ENCODE peak calls at places on chromosomes 5 and 9, in eight cellular contexts. R is cardiac fibroblast, M is astrocyte of the cerebellum, C is psoas muscle, W is right lobe of liver, Q is colonic mucosa, N is lung, K is upper lobe of left lung. L is an unnamed sample.

GRCh38 chr5:63127054-63127453 is 548.4 kb downstream of the LRRC70 start:
- DNase-seq in W (no peak), K (no peak), M (peak), N (no peak), C (no peak), Q (no peak), R (peak), L (no peak)

GRCh38 chr5:90347462-90347861 is 62.1 kb downstream of the CETN3 start:
- DNase-seq in N (no peak), C (no peak), Q (no peak), M (no peak), R (no peak), W (no peak), K (no peak), L (no peak)

GRCh38 chr5:95631991-95632675 is 12.2 kb downstream of the GPR150 start:
- DNase-seq in Q (no peak), K (no peak), R (peak), N (peak), C (no peak), W (no peak), M (no peak), L (no peak)

GRCh38 chr5:171261361-171261760 is 47.7 kb upstream of the TLX3 start:
- DNase-seq in C (no peak), K (no peak), R (no peak), N (no peak), Q (no peak), W (no peak), M (no peak), L (no peak)

GRCh38 chr9:96566401-96567202 is 53.0 kb downstream of the CDC14B start:
- DNase-seq in W (peak), R (peak), M (no peak), N (peak), C (peak), K (peak), Q (peak), L (no peak)

GRCh38 chr5:68747077-68747420 is 346.8 kb upstream of the SLC30A5 start:
- DNase-seq in Q (no peak), K (no peak), W (no peak), M (no peak), R (no peak), N (no peak), C (no peak), L (no peak)

GRCh38 chr9:126621056-126621918 is 7.6 kb downstream of the LMX1B start:
- DNase-seq in K (no peak), C (no peak), W (no peak), M (no peak), Q (no peak), N (no peak), R (no peak), L (no peak)

GRCh38 chr9:81724242-81724889 is 35.0 kb upstream of the TLE1 start:
- DNase-seq in Q (no peak), K (no peak), W (no peak), N (no peak), M (peak), C (no peak), R (peak), L (no peak)

GRCh38 chr9:136358016-136358415 is 5.5 kb downstream of the DNLZ start:
- DNase-seq in Q (no peak), R (no peak), W (no peak), C (no peak), K (no peak), M (no peak), N (no peak), L (no peak)

GRCh38 chr5:35131723-35132122 is 84.0 kb upstream of the AGXT2 start:
- DNase-seq in W (no peak), M (no peak), C (no peak), R (peak), K (no peak), Q (no peak), N (no peak), L (no peak)

GRCh38 chr5:112995764-112996618 is 19.4 kb downstream of the DCP2 start:
- DNase-seq in C (peak), R (peak), N (peak), K (no peak), Q (peak), M (peak), W (peak), L (peak)

GRCh38 chr5:151070449-151070848 is 10.4 kb downstream of the TNIP1 start:
- DNase-seq in K (no peak), Q (no peak), M (no peak), W (no peak), R (no peak), N (no peak), C (no peak), L (no peak)

GRCh38 chr5:32531885-32532520 is 53.4 kb upstream of the SUB1 start:
- DNase-seq in M (no peak), R (peak), W (no peak), Q (no peak), C (no peak), K (no peak), N (no peak), L (no peak)

GRCh38 chr5:150214289-150214688 is 24.4 kb downstream of the SLC6A7 start:
- DNase-seq in N (no peak), R (peak), K (no peak), Q (no peak), C (peak), W (no peak), M (no peak), L (no peak)

GRCh38 chr5:90530736-90531487 is 1.5 kb upstream of the LYSMD3 start:
- DNase-seq in Q (no peak), N (no peak), K (no peak), W (no peak), C (no peak), M (no peak), R (peak), L (no peak)

GRCh38 chr5:150992705-150993104 is 27.7 kb upstream of the GPX3 start:
- DNase-seq in M (no peak), R (no peak), Q (no peak), W (no peak), C (no peak), N (no peak), K (no peak), L (no peak)

GRCh38 chr9:129414377-129415021 is 206.4 kb downstream of the C9orf50 start:
- DNase-seq in W (peak), C (peak), M (no peak), N (no peak), Q (peak), R (peak), K (peak), L (no peak)

GRCh38 chr9:129415031-129415953 is 205.6 kb downstream of the C9orf50 start:
- DNase-seq in N (no peak), W (no peak), C (no peak), Q (peak), K (no peak), R (no peak), M (no peak), L (no peak)

GRCh38 chr9:129413537-129414376 is 207.1 kb downstream of the C9orf50 start:
- DNase-seq in K (peak), R (peak), M (peak), N (peak), Q (peak), W (peak), C (peak), L (peak)

GRCh38 chr9:129411501-129412175 is 209.3 kb downstream of the C9orf50 start:
- DNase-seq in C (peak), R (no peak), Q (no peak), K (no peak), N (no peak), W (peak), M (no peak), L (no peak)

GRCh38 chr9:129412814-129413536 is 207.9 kb downstream of the C9orf50 start:
- DNase-seq in W (peak), C (peak), N (peak), M (peak), Q (peak), K (peak), R (peak), L (no peak)
- H3K4me3 ChIP-seq in W (peak), C (peak), N (no peak), M (peak), Q (peak), K (peak), R (peak), L (peak)

GRCh38 chr5:176590035-176590729 is 19.8 kb downstream of the GPRIN1 start:
- DNase-seq in N (no peak), M (no peak), R (no peak), K (no peak), W (no peak), Q (no peak), C (no peak), L (no peak)
- TF ChIP-seq CTCF in N (no peak), M (no peak), R (no peak), K (no peak), W (no peak), Q (no peak), C (no peak), L (no peak)

DNA sequence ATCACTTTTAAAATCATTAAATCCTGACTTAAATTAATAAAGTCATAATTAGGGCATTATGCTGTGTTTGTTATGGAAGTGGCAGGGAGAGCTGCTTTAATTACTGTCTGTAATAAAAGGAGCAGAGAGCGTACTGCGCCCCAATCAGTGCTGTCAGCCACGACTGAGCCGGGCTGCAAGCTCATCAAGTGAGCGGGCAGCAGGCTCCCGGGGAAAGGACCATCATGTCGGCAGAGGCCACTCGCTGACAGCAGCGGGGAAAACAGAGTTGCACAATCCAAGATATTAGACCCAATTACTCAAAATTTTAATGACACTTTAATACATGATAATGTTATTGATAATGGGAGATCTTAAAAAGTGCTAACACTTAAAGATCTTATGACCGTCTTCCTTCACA is 181.6 kb downstream of the AP3B1 start:
- DNase-seq in M (no peak), R (no peak), W (no peak), C (no peak), Q (no peak), K (peak), N (no peak), L (no peak)
- H3K4me3 ChIP-seq in M (no peak), R (no peak), W (no peak), C (no peak), Q (no peak), K (no peak), N (no peak), L (no peak)

DNA sequence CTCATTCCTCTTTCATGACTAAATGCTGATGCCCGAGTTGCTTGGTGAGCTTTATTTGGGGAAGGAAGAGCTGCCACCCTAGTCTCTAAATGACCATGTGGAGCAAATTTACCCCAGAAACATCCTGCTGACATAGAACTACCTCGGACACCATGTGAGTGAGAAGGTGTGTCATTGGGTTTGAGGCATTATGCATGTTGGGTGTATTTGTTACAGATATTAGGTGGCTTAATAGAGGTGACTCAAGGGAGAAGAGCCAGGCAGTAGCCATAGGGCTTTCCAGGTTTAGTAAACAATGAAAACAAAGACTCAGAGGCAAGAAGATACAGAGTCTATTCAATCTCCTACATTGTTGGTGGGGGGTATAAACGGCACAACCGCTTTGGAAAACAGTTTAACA is 581.5 kb downstream of the CCDC171 start:
- DNase-seq in Q (no peak), C (no peak), W (no peak), R (no peak), M (no peak), K (no peak), N (no peak), L (no peak)
- TF ChIP-seq CTCF in Q (no peak), C (no peak), W (no peak), R (no peak), M (no peak), K (no peak), N (no peak), L (no peak)

GRCh38 chr5:310941-311434 is 10.5 kb upstream of the AHRR start:
- DNase-seq in R (peak), C (no peak), K (no peak), N (no peak), M (no peak), Q (no peak), W (peak), L (no peak)

GRCh38 chr5:313265-313664 is 8.2 kb upstream of the AHRR start:
- DNase-seq in W (no peak), Q (no peak), M (no peak), N (no peak), K (no peak), C (no peak), R (no peak), L (no peak)

GRCh38 chr5:312845-313244 is 8.7 kb upstream of the AHRR start:
- DNase-seq in M (no peak), K (no peak), R (no peak), N (no peak), Q (no peak), C (no peak), W (no peak), L (no peak)

GRCh38 chr5:310516-310915 is 11.0 kb upstream of the AHRR start:
- DNase-seq in W (peak), N (no peak), Q (no peak), R (no peak), C (no peak), M (no peak), K (no peak), L (no peak)

DNA sequence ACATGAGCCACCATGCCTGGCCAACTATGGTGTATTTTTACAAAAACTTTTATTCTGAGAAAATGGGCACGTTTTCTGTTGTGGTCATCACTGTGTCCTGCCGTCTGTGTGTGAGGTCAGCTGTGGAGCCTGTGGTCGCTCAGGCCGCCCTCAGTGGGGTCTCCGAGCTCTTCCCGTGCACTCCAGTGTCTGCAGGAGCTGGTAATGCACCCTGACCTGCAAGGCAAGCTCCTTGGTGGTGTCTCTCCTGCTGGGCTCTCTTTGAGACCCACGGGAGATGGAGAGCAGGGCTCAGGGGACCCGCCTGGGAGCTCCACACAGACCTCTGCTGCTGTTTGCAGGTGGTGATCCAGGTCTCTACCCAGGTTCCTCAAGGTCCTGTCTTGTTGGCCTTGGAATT is 9.6 kb upstream of the AHRR start:
- DNase-seq in K (no peak), N (no peak), W (no peak), Q (no peak), C (no peak), M (no peak), R (no peak), L (no peak)
- H3K4me3 ChIP-seq in K (no peak), N (no peak), W (no peak), Q (no peak), C (no peak), M (no peak), R (no peak), L (no peak)

GRCh38 chr9:132069046-132069898 is 10.4 kb downstream of the MED27 start:
- DNase-seq in Q (no peak), N (no peak), C (no peak), K (no peak), W (no peak), M (peak), R (peak), L (no peak)

GRCh38 chr9:132062768-132063167 is 16.9 kb downstream of the MED27 start:
- DNase-seq in R (no peak), W (no peak), M (no peak), Q (no peak), C (no peak), K (no peak), N (no peak), L (no peak)

GRCh38 chr9:132061526-132061925 is 18.1 kb downstream of the MED27 start:
- DNase-seq in W (no peak), N (no peak), R (no peak), Q (no peak), C (no peak), M (no peak), K (no peak), L (no peak)

GRCh38 chr9:132068604-132069003 is 11.1 kb downstream of the MED27 start:
- DNase-seq in W (no peak), K (no peak), M (no peak), C (no peak), N (no peak), R (no peak), Q (no peak), L (no peak)

GRCh38 chr9:132066057-132066456 is 13.6 kb downstream of the MED27 start:
- DNase-seq in M (no peak), C (no peak), Q (no peak), W (no peak), N (no peak), K (no peak), R (no peak), L (no peak)
- TF ChIP-seq CTCF in M (no peak), C (no peak), Q (no peak), W (no peak), N (no peak), K (no peak), R (no peak), L (no peak)

L was measured in LNCaP clone FGC.